ENCODE peak calls at places on chromosomes 2 and 18, in six cellular contexts. N, Q, P, I, C and U are unnamed samples.

GRCh38 chr2:222311978-222312738 is 13.4 kb upstream of the PAX3 start:
- DNase-seq in N (no peak), Q (no peak), P (no peak), I (no peak), C (no peak), U (no peak)

GRCh38 chr18:41059126-41059415 is 896.0 kb upstream of the PIK3C3 start:
- DNase-seq in N (no peak), Q (no peak), P (no peak), I (no peak), C (no peak), U (no peak)

GRCh38 chr18:12861637-12862036 is 22.4 kb downstream of the PTPN2 start:
- DNase-seq in N (no peak), Q (no peak), P (no peak), I (peak; percentile 91), C (no peak), U (no peak)

GRCh38 chr18:55510809-55511208 is 77.2 kb downstream of the TCF4 start:
- DNase-seq in N (peak; percentile 16), Q (peak; percentile 42), P (peak; percentile 9), I (no peak), C (no peak), U (no peak)

GRCh38 chr18:46718501-46719341 is 38.1 kb downstream of the ST8SIA5 start:
- DNase-seq in N (no peak), Q (no peak), P (no peak), I (no peak), C (no peak), U (no peak)

GRCh38 chr2:218645126-218645525 is 14.3 kb downstream of the ZNF142 start:
- DNase-seq in N (no peak), Q (no peak), P (no peak), I (no peak), C (no peak), U (no peak)

GRCh38 chr2:156687715-156688114 is 251.5 kb downstream of the GPD2 start:
- DNase-seq in N (peak; percentile 2), Q (no peak), P (no peak), I (no peak), C (no peak), U (no peak)

GRCh38 chr2:8607591-8607990 is 74.3 kb upstream of the ID2 start:
- DNase-seq in N (no peak), Q (no peak), P (no peak), I (no peak), C (no peak), U (no peak)

GRCh38 chr2:64876137-64876647 is 113.0 kb upstream of the SLC1A4 start:
- DNase-seq in N (no peak), Q (peak; percentile 43), P (peak; percentile 44), I (no peak), C (peak; percentile 53), U (peak; percentile 71)

GRCh38 chr2:207254526-207255464 is 89.0 kb upstream of the KLF7 start:
- DNase-seq in N (no peak), Q (no peak), P (no peak), I (no peak), C (no peak), U (no peak)

GRCh38 chr2:149331023-149331400 is 625 bp downstream of the LYPD6 start:
- DNase-seq in N (no peak), Q (no peak), P (no peak), I (no peak), C (peak; percentile 13), U (no peak)

GRCh38 chr18:48263913-48264506 is 145.2 kb downstream of the ZBTB7C start:
- DNase-seq in N (no peak), Q (no peak), P (no peak), I (no peak), C (no peak), U (no peak)

GRCh38 chr2:238290715-238291549 is 2.5 kb upstream of the PER2 start:
- DNase-seq in N (no peak), Q (no peak), P (peak; percentile 58), I (no peak), C (no peak), U (peak; percentile 61)

GRCh38 chr18:31978616-31979015 is 35.7 kb upstream of the TRAPPC8 start:
- DNase-seq in N (no peak), Q (no peak), P (no peak), I (no peak), C (no peak), U (no peak)

GRCh38 chr2:16615687-16616615 is 49.7 kb downstream of the CYRIA start:
- DNase-seq in N (no peak), Q (peak; percentile 27), P (peak; percentile 31), I (no peak), C (no peak), U (peak; percentile 54)

GRCh38 chr2:25728559-25728958 is 55.2 kb upstream of the DTNB start:
- DNase-seq in N (no peak), Q (no peak), P (no peak), I (no peak), C (no peak), U (no peak)

GRCh38 chr2:101349893-101350662 is 37.2 kb downstream of the CREG2 start:
- DNase-seq in N (no peak), Q (no peak), P (no peak), I (no peak), C (peak; percentile 27), U (no peak)

GRCh38 chr2:66866331-66867037 is 431.6 kb downstream of the MEIS1 start:
- DNase-seq in N (no peak), Q (no peak), P (no peak), I (no peak), C (no peak), U (no peak)

GRCh38 chr2:7375901-7376300 is 458.7 kb downstream of the RNF144A start:
- DNase-seq in N (no peak), Q (no peak), P (no peak), I (no peak), C (no peak), U (no peak)

GRCh38 chr2:15049096-15049993 is 416.8 kb downstream of the LRATD1 start:
- DNase-seq in N (no peak), Q (no peak), P (no peak), I (no peak), C (no peak), U (no peak)

GRCh38 chr2:95015261-95015918 is 10.1 kb upstream of the MAL start:
- DNase-seq in N (no peak), Q (no peak), P (no peak), I (no peak), C (no peak), U (no peak)

GRCh38 chr2:109333414-109334194 is 204.6 kb downstream of the SH3RF3 start:
- DNase-seq in N (no peak), Q (no peak), P (no peak), I (no peak), C (no peak), U (no peak)

GRCh38 chr2:109336296-109336695 is 207.3 kb downstream of the SH3RF3 start:
- DNase-seq in N (no peak), Q (no peak), P (no peak), I (no peak), C (no peak), U (no peak)

GRCh38 chr2:109332880-109333279 is 203.9 kb downstream of the SH3RF3 start:
- DNase-seq in N (no peak), Q (no peak), P (no peak), I (no peak), C (no peak), U (peak; percentile 34)

GRCh38 chr2:109337221-109337620 is 208.2 kb downstream of the SH3RF3 start:
- DNase-seq in N (no peak), Q (no peak), P (no peak), I (no peak), C (no peak), U (no peak)

GRCh38 chr2:109335586-109336266 is 206.7 kb downstream of the SH3RF3 start:
- DNase-seq in N (no peak), Q (no peak), P (no peak), I (no peak), C (no peak), U (no peak)
- H3K4me3 ChIP-seq in N (no peak overlapping the region), Q (no peak overlapping the region), P (no peak overlapping the region), I (no peak overlapping the region), C (no peak overlapping the region), U (no peak overlapping the region)

DNA sequence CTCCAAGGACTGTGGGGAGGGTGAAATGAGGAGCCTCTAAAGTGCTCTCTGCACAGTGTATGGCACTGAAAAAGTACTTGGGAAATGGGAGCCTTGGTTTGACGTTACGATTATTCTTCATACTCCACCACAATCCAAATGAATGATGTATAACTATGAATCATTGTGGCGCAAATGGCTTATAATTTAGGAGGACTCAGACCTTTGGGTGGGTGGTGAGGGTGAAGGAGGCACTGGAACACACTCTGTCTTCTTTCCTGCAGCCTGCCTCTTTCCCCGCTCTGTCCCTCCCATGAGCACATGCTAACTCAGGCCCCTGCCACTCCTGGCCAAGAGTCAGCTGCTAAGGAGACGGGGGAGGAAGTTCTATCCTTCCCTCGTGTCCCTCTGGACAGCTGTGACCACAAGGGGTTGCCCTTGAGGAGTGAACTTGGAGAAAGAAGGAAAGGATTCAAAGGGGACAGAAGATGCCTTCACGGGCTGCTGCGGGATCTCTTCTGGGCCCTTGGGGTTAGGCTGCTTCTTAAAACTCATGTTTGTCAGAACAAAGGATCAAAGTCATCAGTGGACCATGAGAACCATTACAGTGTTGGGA is 36.5 kb downstream of the POLR1A start:
- DNase-seq in N (no peak), Q (no peak), P (no peak), I (no peak), C (no peak), U (no peak)
- H3K4me1 ChIP-seq in N (peaks cover 33% of the 10 kb centered on the region), Q (peaks cover 15% of the 10 kb centered on the region), P (no peaks in the 10 kb centered on the region), I (peaks cover 13% of the 10 kb centered on the region), C (no peaks in the 10 kb centered on the region), U (peaks cover 9% of the 10 kb centered on the region)

GRCh38 chr2:202695166-202695565 is 60.4 kb downstream of the FAM117B start:
- DNase-seq in N (no peak), Q (no peak), P (no peak), I (no peak), C (no peak), U (no peak)
- H3K4me3 ChIP-seq in N (no peak overlapping the region), Q (no peak overlapping the region), P (no peak overlapping the region), I (no peak overlapping the region), C (no peak overlapping the region), U (no peak overlapping the region)

GRCh38 chr18:77133920-77134496 is 1.4 kb upstream of the MBP start:
- DNase-seq in N (peak; percentile 68), Q (no peak), P (peak; percentile 62), I (no peak), C (no peak), U (peak; percentile 84)

GRCh38 chr18:77131100-77131651 is 1.4 kb downstream of the MBP start:
- DNase-seq in N (no peak), Q (no peak), P (peak; percentile 62), I (peak; percentile 36), C (peak; percentile 40), U (peak; percentile 60)

GRCh38 chr18:77133051-77133919 is 702 bp upstream of the MBP start:
- DNase-seq in N (peak; percentile 45), Q (peak; percentile 56), P (peak; percentile 45), I (no peak), C (peak; percentile 36), U (peak; percentile 71)

GRCh38 chr18:77131652-77132368 is 773 bp downstream of the MBP start:
- DNase-seq in N (peak; percentile 66), Q (peak; percentile 55), P (peak; percentile 81), I (peak; percentile 34), C (peak; percentile 65), U (peak; percentile 78)

DNA sequence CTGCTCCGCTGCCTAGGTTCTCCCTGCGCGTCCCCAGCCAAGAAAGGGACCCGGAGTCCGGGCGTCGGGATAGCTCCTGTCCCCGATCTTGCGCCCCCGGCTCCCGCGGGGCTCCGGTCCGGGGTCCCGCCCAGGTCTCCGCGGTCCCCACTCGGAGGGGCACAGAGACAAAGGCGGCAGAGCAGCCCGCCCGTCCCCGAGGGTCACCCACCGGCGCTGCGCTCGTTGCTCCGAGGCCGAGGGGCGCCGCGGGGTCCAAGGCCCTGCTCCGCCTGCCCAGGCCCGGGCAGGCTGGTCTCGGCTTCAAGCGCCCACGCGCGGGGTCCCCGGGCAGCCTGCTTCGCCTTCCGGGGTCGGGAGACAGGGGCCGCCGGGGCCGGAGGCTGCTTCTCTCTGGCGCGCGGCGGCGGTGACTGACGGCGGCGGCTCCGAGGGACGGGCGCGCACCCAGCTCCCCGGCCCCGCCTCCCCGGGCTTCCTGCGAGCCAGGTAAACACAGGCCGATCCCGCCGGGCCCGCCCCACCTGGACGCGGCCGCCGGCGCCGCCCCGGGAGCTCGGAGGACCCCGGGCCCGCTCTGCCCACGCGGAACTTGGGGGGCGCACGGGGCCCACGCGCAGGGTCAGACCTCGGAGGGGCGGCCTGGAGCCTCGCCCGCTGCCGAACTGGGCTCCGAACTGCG is at the start of gene MBP:
- DNase-seq in N (peak; percentile 64), Q (peak; percentile 51), P (peak; percentile 92), I (peak; percentile 68), C (peak; percentile 86), U (peak; percentile 81)
- H3K4me1 ChIP-seq in N (peaks cover 44% of the 10 kb centered on the region), Q (peaks cover 8% of the 10 kb centered on the region), P (peaks cover 39% of the 10 kb centered on the region), I (peaks cover 40% of the 10 kb centered on the region), C (peaks cover 9% of the 10 kb centered on the region), U (peaks cover 3% of the 10 kb centered on the region)